ENCODE peak calls at places on chromosomes 7 and 10, in seven cellular contexts. One of them, this sample, is unnamed.

GRCh38 chr7:77698042-77698625 is 1.9 kb downstream of the RSBN1L start:
- DNase-seq in AG04450: no peak
- DNase-seq in suprapubic skin: no peak
- DNase-seq in MCF 10A: no peak
- DNase-seq in lung: no peak
- DNase-seq in fibroblast of lung: no peak
- DNase-seq in right lobe of liver: no peak
- DNase-seq in this sample: no peak

GRCh38 chr10:125661942-125662515 is 20.9 kb downstream of the TEX36 start:
- DNase-seq in AG04450: no peak
- DNase-seq in suprapubic skin: no peak
- DNase-seq in MCF 10A: peak; percentile 88
- DNase-seq in lung: no peak
- DNase-seq in fibroblast of lung: peak; percentile 94
- DNase-seq in right lobe of liver: no peak
- DNase-seq in this sample: no peak

GRCh38 chr7:44259547-44260457 is 59.0 kb downstream of the YKT6 start:
- DNase-seq in AG04450: peak; percentile 77
- DNase-seq in suprapubic skin: peak; percentile 76
- DNase-seq in MCF 10A: peak; percentile 94
- DNase-seq in lung: peak; percentile 53
- DNase-seq in fibroblast of lung: peak; percentile 96
- DNase-seq in right lobe of liver: no peak
- DNase-seq in this sample: no peak

GRCh38 chr10:119775529-119775928 is 49.7 kb downstream of the INPP5F start:
- DNase-seq in AG04450: no peak
- DNase-seq in suprapubic skin: no peak
- DNase-seq in MCF 10A: no peak
- DNase-seq in lung: no peak
- DNase-seq in fibroblast of lung: no peak
- DNase-seq in right lobe of liver: no peak
- DNase-seq in this sample: no peak

GRCh38 chr7:71439316-71439715 is 307.4 kb downstream of the GALNT17 start:
- DNase-seq in AG04450: no peak
- DNase-seq in suprapubic skin: no peak
- DNase-seq in MCF 10A: no peak
- DNase-seq in lung: no peak
- DNase-seq in fibroblast of lung: no peak
- DNase-seq in right lobe of liver: no peak
- DNase-seq in this sample: no peak

GRCh38 chr7:123643495-123644428 is 11.9 kb upstream of the LMOD2 start:
- DNase-seq in AG04450: no peak
- DNase-seq in suprapubic skin: no peak
- DNase-seq in MCF 10A: peak; percentile 74
- DNase-seq in lung: no peak
- DNase-seq in fibroblast of lung: peak; percentile 81
- DNase-seq in right lobe of liver: no peak
- DNase-seq in this sample: no peak

GRCh38 chr10:63115732-63116383 is 17.3 kb upstream of the NRBF2 start:
- DNase-seq in AG04450: no peak
- DNase-seq in suprapubic skin: peak; percentile 85
- DNase-seq in MCF 10A: peak; percentile 97
- DNase-seq in lung: peak; percentile 60
- DNase-seq in fibroblast of lung: peak; percentile 95
- DNase-seq in right lobe of liver: peak; percentile 93
- DNase-seq in this sample: no peak

GRCh38 chr10:77504196-77504869 is 133.3 kb downstream of the KCNMA1 start:
- DNase-seq in AG04450: no peak
- DNase-seq in suprapubic skin: no peak
- DNase-seq in MCF 10A: peak; percentile 58
- DNase-seq in lung: no peak
- DNase-seq in fibroblast of lung: peak; percentile 70
- DNase-seq in right lobe of liver: no peak
- DNase-seq in this sample: no peak

GRCh38 chr10:77062381-77062780 is 575.2 kb downstream of the KCNMA1 start:
- DNase-seq in AG04450: no peak
- DNase-seq in suprapubic skin: no peak
- DNase-seq in MCF 10A: peak; percentile 21
- DNase-seq in lung: no peak
- DNase-seq in fibroblast of lung: no peak
- DNase-seq in right lobe of liver: no peak
- DNase-seq in this sample: no peak

GRCh38 chr10:124007102-124007772 is 86.2 kb downstream of the CHST15 start:
- DNase-seq in AG04450: no peak
- DNase-seq in suprapubic skin: peak; percentile 28
- DNase-seq in MCF 10A: no peak
- DNase-seq in lung: no peak
- DNase-seq in fibroblast of lung: no peak
- DNase-seq in right lobe of liver: peak; percentile 33
- DNase-seq in this sample: no peak

GRCh38 chr10:69215405-69216176 is 4.5 kb upstream of the HKDC1 start:
- DNase-seq in AG04450: no peak
- DNase-seq in suprapubic skin: no peak
- DNase-seq in MCF 10A: no peak
- DNase-seq in lung: no peak
- DNase-seq in fibroblast of lung: peak; percentile 6
- DNase-seq in right lobe of liver: no peak
- DNase-seq in this sample: no peak

GRCh38 chr7:44587843-44588711 is 6.0 kb upstream of the TMED4 start:
- DNase-seq in AG04450: no peak
- DNase-seq in suprapubic skin: no peak
- DNase-seq in MCF 10A: peak; percentile 76
- DNase-seq in lung: peak; percentile 46
- DNase-seq in fibroblast of lung: peak; percentile 34
- DNase-seq in right lobe of liver: no peak
- DNase-seq in this sample: no peak

GRCh38 chr10:44864637-44865288 is 46.4 kb upstream of the TMEM72 start:
- DNase-seq in AG04450: peak; percentile 58
- DNase-seq in suprapubic skin: peak; percentile 94
- DNase-seq in MCF 10A: peak; percentile 76
- DNase-seq in lung: peak; percentile 91
- DNase-seq in fibroblast of lung: peak; percentile 81
- DNase-seq in right lobe of liver: peak; percentile 91
- DNase-seq in this sample: peak; percentile 89

GRCh38 chr10:96511044-96511945 is 2.4 kb downstream of the TLL2 start:
- DNase-seq in AG04450: no peak
- DNase-seq in suprapubic skin: no peak
- DNase-seq in MCF 10A: peak; percentile 78
- DNase-seq in lung: no peak
- DNase-seq in fibroblast of lung: no peak
- DNase-seq in right lobe of liver: no peak
- DNase-seq in this sample: peak; percentile 61

GRCh38 chr7:22666732-22667131 is 60.3 kb upstream of the IL6 start:
- DNase-seq in AG04450: no peak
- DNase-seq in suprapubic skin: no peak
- DNase-seq in MCF 10A: peak; percentile 81
- DNase-seq in lung: no peak
- DNase-seq in fibroblast of lung: peak; percentile 75
- DNase-seq in right lobe of liver: no peak
- DNase-seq in this sample: no peak

GRCh38 chr7:98418271-98418635 is 17.4 kb upstream of the BAIAP2L1 start:
- DNase-seq in AG04450: no peak
- DNase-seq in suprapubic skin: no peak
- DNase-seq in MCF 10A: peak; percentile 29
- DNase-seq in lung: no peak
- DNase-seq in fibroblast of lung: peak; percentile 86
- DNase-seq in right lobe of liver: no peak
- DNase-seq in this sample: no peak

GRCh38 chr10:103855424-103855823 is at the start of gene SH3PXD2A:
- DNase-seq in AG04450: no peak
- DNase-seq in suprapubic skin: no peak
- DNase-seq in MCF 10A: no peak
- DNase-seq in lung: no peak
- DNase-seq in fibroblast of lung: peak; percentile 46
- DNase-seq in right lobe of liver: no peak
- DNase-seq in this sample: no peak

GRCh38 chr7:109868215-109868614 is 1222.7 kb upstream of the LRRN3 start:
- DNase-seq in AG04450: no peak
- DNase-seq in suprapubic skin: no peak
- DNase-seq in MCF 10A: no peak
- DNase-seq in lung: no peak
- DNase-seq in fibroblast of lung: no peak
- DNase-seq in right lobe of liver: no peak
- DNase-seq in this sample: no peak

GRCh38 chr7:115008465-115009114 is 86.7 kb downstream of the MDFIC start:
- DNase-seq in AG04450: peak; percentile 44
- DNase-seq in suprapubic skin: peak; percentile 68
- DNase-seq in MCF 10A: no peak
- DNase-seq in lung: peak; percentile 41
- DNase-seq in fibroblast of lung: peak; percentile 76
- DNase-seq in right lobe of liver: no peak
- DNase-seq in this sample: no peak

GRCh38 chr7:157811946-157812345 is 475.1 kb downstream of the DNAJB6 start:
- DNase-seq in AG04450: no peak
- DNase-seq in suprapubic skin: no peak
- DNase-seq in MCF 10A: no peak
- DNase-seq in lung: no peak
- DNase-seq in fibroblast of lung: no peak
- DNase-seq in right lobe of liver: no peak
- DNase-seq in this sample: no peak

GRCh38 chr10:67772894-67773511 is 65.0 kb downstream of the DNAJC12 start:
- DNase-seq in AG04450: peak; percentile 18
- DNase-seq in suprapubic skin: no peak
- DNase-seq in MCF 10A: no peak
- DNase-seq in lung: no peak
- DNase-seq in fibroblast of lung: peak; percentile 59
- DNase-seq in right lobe of liver: no peak
- DNase-seq in this sample: peak; percentile 71

GRCh38 chr10:124251317-124251716 is 157.9 kb upstream of the CHST15 start:
- DNase-seq in AG04450: no peak
- DNase-seq in suprapubic skin: no peak
- DNase-seq in MCF 10A: no peak
- DNase-seq in lung: no peak
- DNase-seq in fibroblast of lung: no peak
- DNase-seq in right lobe of liver: no peak
- DNase-seq in this sample: no peak

GRCh38 chr7:2873686-2874551 is 29.8 kb upstream of the GNA12 start:
- DNase-seq in AG04450: peak; percentile 87
- DNase-seq in suprapubic skin: no peak
- DNase-seq in MCF 10A: peak; percentile 93
- DNase-seq in lung: no peak
- DNase-seq in fibroblast of lung: peak; percentile 93
- DNase-seq in right lobe of liver: no peak
- DNase-seq in this sample: peak; percentile 8

GRCh38 chr7:66740302-66740979 is at the start of gene RABGEF1:
- DNase-seq in AG04450: peak; percentile 81
- DNase-seq in suprapubic skin: peak; percentile 99
- DNase-seq in MCF 10A: peak; percentile 96
- DNase-seq in lung: peak; percentile 98
- DNase-seq in fibroblast of lung: peak; percentile 93
- DNase-seq in right lobe of liver: peak; percentile 99
- DNase-seq in this sample: peak; percentile 97
- TF ChIP-seq CTCF in AG04450: peak; percentile 6
- TF ChIP-seq CTCF in suprapubic skin: no peak
- TF ChIP-seq CTCF in MCF 10A: no peak
- TF ChIP-seq CTCF in lung: no peak
- TF ChIP-seq CTCF in fibroblast of lung: no peak
- TF ChIP-seq CTCF in right lobe of liver: no peak
- TF ChIP-seq CTCF in this sample: no peak

DNA sequence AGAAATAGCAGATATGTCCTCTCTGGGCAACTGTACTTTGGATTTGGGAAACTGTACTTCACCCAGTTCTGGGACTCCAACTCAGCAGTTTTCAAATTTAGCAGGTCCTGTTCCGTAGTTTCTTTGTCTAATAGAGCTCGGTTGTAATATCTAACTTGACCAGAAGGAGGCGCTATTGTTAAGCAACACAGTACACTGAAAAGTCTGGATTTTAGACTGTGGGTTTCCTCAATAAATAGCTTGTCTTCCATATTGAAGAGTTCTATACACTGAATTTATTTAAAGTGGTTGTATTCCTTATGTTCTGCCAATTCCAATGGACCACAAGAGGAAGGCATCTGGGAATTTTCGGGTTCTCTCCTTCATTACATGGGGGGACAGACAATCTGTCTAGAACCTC is 39.8 kb downstream of the ELFN1 start:
- DNase-seq in AG04450: no peak
- DNase-seq in suprapubic skin: no peak
- DNase-seq in MCF 10A: no peak
- DNase-seq in lung: no peak
- DNase-seq in fibroblast of lung: no peak
- DNase-seq in right lobe of liver: no peak
- DNase-seq in this sample: no peak
- TF ChIP-seq CTCF in AG04450: peak; percentile 46
- TF ChIP-seq CTCF in suprapubic skin: no peak
- TF ChIP-seq CTCF in MCF 10A: peak; percentile 29
- TF ChIP-seq CTCF in lung: no peak
- TF ChIP-seq CTCF in fibroblast of lung: peak; percentile 42
- TF ChIP-seq CTCF in right lobe of liver: peak; percentile 21
- TF ChIP-seq CTCF in this sample: no peak

DNA sequence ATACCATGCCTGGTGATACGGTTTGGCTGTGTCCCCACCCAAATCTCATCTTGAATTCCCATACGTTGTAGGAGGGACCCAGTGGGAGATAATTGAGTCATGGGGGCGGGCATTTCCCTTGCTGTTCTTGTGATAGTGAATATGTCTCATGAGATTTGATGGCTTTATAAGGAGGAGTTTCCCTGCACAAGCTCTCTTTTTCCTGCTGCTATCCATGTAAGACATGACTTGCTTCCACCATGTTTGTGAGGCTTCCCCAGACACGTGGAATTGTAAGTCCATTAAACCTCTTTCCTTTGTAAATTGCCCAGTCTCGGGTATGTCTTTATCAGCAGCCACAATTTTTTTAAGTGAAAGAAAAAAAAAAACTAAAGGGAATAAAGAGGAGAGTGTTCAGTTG is 152.5 kb downstream of the ARHGAP12 start:
- DNase-seq in AG04450: no peak
- DNase-seq in suprapubic skin: no peak
- DNase-seq in MCF 10A: no peak
- DNase-seq in lung: no peak
- DNase-seq in fibroblast of lung: no peak
- DNase-seq in right lobe of liver: no peak
- DNase-seq in this sample: no peak
- TF ChIP-seq CTCF in AG04450: no peak
- TF ChIP-seq CTCF in suprapubic skin: no peak
- TF ChIP-seq CTCF in MCF 10A: no peak
- TF ChIP-seq CTCF in lung: no peak
- TF ChIP-seq CTCF in fibroblast of lung: no peak
- TF ChIP-seq CTCF in right lobe of liver: no peak
- TF ChIP-seq CTCF in this sample: no peak

GRCh38 chr10:47078393-47079163 is 167.3 kb downstream of the PTPN20 start:
- DNase-seq in AG04450: no peak
- DNase-seq in suprapubic skin: no peak
- DNase-seq in MCF 10A: no peak
- DNase-seq in lung: no peak
- DNase-seq in fibroblast of lung: no peak
- DNase-seq in right lobe of liver: no peak
- DNase-seq in this sample: no peak

GRCh38 chr10:47081264-47081663 is 170.0 kb downstream of the PTPN20 start:
- DNase-seq in AG04450: no peak
- DNase-seq in suprapubic skin: no peak
- DNase-seq in MCF 10A: no peak
- DNase-seq in lung: no peak
- DNase-seq in fibroblast of lung: no peak
- DNase-seq in right lobe of liver: no peak
- DNase-seq in this sample: no peak

GRCh38 chr10:47077941-47078340 is 166.7 kb downstream of the PTPN20 start:
- DNase-seq in AG04450: no peak
- DNase-seq in suprapubic skin: no peak
- DNase-seq in MCF 10A: no peak
- DNase-seq in lung: no peak
- DNase-seq in fibroblast of lung: no peak
- DNase-seq in right lobe of liver: no peak
- DNase-seq in this sample: no peak

GRCh38 chr10:47076949-47077348 is 165.7 kb downstream of the PTPN20 start:
- DNase-seq in AG04450: no peak
- DNase-seq in suprapubic skin: no peak
- DNase-seq in MCF 10A: no peak
- DNase-seq in lung: no peak
- DNase-seq in fibroblast of lung: peak; percentile 29
- DNase-seq in right lobe of liver: no peak
- DNase-seq in this sample: no peak

GRCh38 chr10:47079177-47079580 is 168.0 kb downstream of the PTPN20 start:
- DNase-seq in AG04450: no peak
- DNase-seq in suprapubic skin: no peak
- DNase-seq in MCF 10A: peak; percentile 6
- DNase-seq in lung: no peak
- DNase-seq in fibroblast of lung: peak; percentile 31
- DNase-seq in right lobe of liver: no peak
- DNase-seq in this sample: no peak
- TF ChIP-seq CTCF in AG04450: no peak
- TF ChIP-seq CTCF in suprapubic skin: no peak
- TF ChIP-seq CTCF in MCF 10A: no peak
- TF ChIP-seq CTCF in lung: no peak
- TF ChIP-seq CTCF in fibroblast of lung: no peak
- TF ChIP-seq CTCF in right lobe of liver: no peak
- TF ChIP-seq CTCF in this sample: no peak